ENCODE peak calls at places on chromosomes 11 and 22, in four cellular contexts. F is tibial nerve, K is DMS153, M is AG08396. N is an unnamed sample.

GRCh38 chr11:27699242-27699925 is 871 bp downstream of the BDNF start:
- DNase-seq in F (no peak), K (no peak), M (peak), N (no peak)

GRCh38 chr11:33179431-33179830 is 18.2 kb upstream of the CSTF3 start:
- DNase-seq in F (no peak), K (no peak), M (no peak), N (no peak)

GRCh38 chr11:118076754-118077281 is at the start of gene TMPRSS4:
- DNase-seq in F (no peak), K (peak), M (no peak), N (no peak)

GRCh38 chr11:73466643-73467042 is 90.4 kb downstream of the RELT start:
- DNase-seq in F (no peak), K (no peak), M (no peak), N (no peak)

GRCh38 chr11:31761636-31762035 is 49.5 kb downstream of the PAX6 start:
- DNase-seq in F (no peak), K (no peak), M (no peak), N (no peak)

GRCh38 chr11:110989734-110990133 is 255.8 kb upstream of the POU2AF2 start:
- DNase-seq in F (peak), K (no peak), M (no peak), N (peak)

GRCh38 chr11:116426761-116427160 is 346.0 kb downstream of the BUD13 start:
- DNase-seq in F (no peak), K (no peak), M (no peak), N (no peak)

GRCh38 chr11:112320668-112321067 is 60.0 kb upstream of the PLET1 start:
- DNase-seq in F (peak), K (peak), M (peak), N (peak)

GRCh38 chr11:113447621-113448310 is 27.4 kb downstream of the DRD2 start:
- DNase-seq in F (no peak), K (no peak), M (no peak), N (no peak)

GRCh38 chr11:104946907-104947306 is 21.5 kb downstream of the CASP4 start:
- DNase-seq in F (peak), K (no peak), M (peak), N (no peak)

GRCh38 chr11:74470526-74470925 is 3.2 kb upstream of the KCNE3 start:
- DNase-seq in F (no peak), K (no peak), M (no peak), N (no peak)

GRCh38 chr11:45649544-45650165 is 15.8 kb downstream of the CHST1 start:
- DNase-seq in F (no peak), K (no peak), M (no peak), N (no peak)

GRCh38 chr22:28103596-28103995 is 184.5 kb upstream of the PITPNB start:
- DNase-seq in F (no peak), K (no peak), M (no peak), N (no peak)

GRCh38 chr22:35835267-35835997 is 117.8 kb downstream of the APOL5 start:
- DNase-seq in F (no peak), K (no peak), M (no peak), N (no peak)

GRCh38 chr22:20086101-20086599 is 6.1 kb downstream of the DGCR8 start:
- DNase-seq in F (no peak), K (no peak), M (no peak), N (no peak)

GRCh38 chr11:19846654-19847330 is 134.2 kb downstream of the NAV2 start:
- DNase-seq in F (no peak), K (no peak), M (no peak), N (no peak)

GRCh38 chr11:9535189-9535781 is 38.2 kb upstream of the WEE1 start:
- DNase-seq in F (peak), K (no peak), M (peak), N (peak)

GRCh38 chr11:3849297-3849874 is 6.1 kb upstream of the STIM1 start:
- DNase-seq in F (peak), K (no peak), M (peak), N (no peak)

GRCh38 chr22:38088723-38089473 is 4.9 kb upstream of the SLC16A8 start:
- DNase-seq in F (no peak), K (no peak), M (peak), N (no peak)

GRCh38 chr11:35298369-35298768 is 121.0 kb downstream of the SLC1A2 start:
- DNase-seq in F (no peak), K (no peak), M (no peak), N (no peak)

GRCh38 chr11:7457211-7457610 is 28.1 kb upstream of the OLFML1 start:
- DNase-seq in F (no peak), K (no peak), M (no peak), N (no peak)

GRCh38 chr22:25057013-25057881 is 104.7 kb downstream of the KIAA1671 start:
- DNase-seq in F (peak), K (peak), M (peak), N (peak)

GRCh38 chr11:17164361-17165246 is 43.2 kb downstream of the PIK3C2A start:
- DNase-seq in F (peak), K (no peak), M (no peak), N (no peak)

GRCh38 chr11:79179087-79179486 is 261.7 kb downstream of the TENM4 start:
- DNase-seq in F (no peak), K (no peak), M (no peak), N (no peak)

GRCh38 chr11:12469451-12469850 is 92.1 kb downstream of the PARVA start:
- DNase-seq in F (peak), K (no peak), M (no peak), N (no peak)

GRCh38 chr11:19792510-19792909 is 79.9 kb downstream of the NAV2 start:
- DNase-seq in F (no peak), K (peak), M (no peak), N (no peak)

GRCh38 chr22:49967333-49968241 is 7.0 kb downstream of the PIM3 start:
- DNase-seq in F (peak), K (no peak), M (no peak), N (peak)

GRCh38 chr11:18324381-18324780 is 2.0 kb downstream of the GTF2H1 start:
- DNase-seq in F (no peak), K (no peak), M (no peak), N (no peak)

GRCh38 chr11:117505285-117505970 is 177.8 kb downstream of the CEP164 start:
- DNase-seq in F (no peak), K (no peak), M (no peak), N (no peak)

GRCh38 chr11:7514099-7514725 is 413 bp downstream of the PPFIBP2 start:
- DNase-seq in F (no peak), K (no peak), M (peak), N (peak)

N was measured in left lobe of liver.